ENCODE peak calls at places on chromosome X, in six cellular contexts. B is HFF-Myc, J is cardiac muscle cell, Z is adrenal gland, G is Caco-2, M is mammary epithelial cell. L is an unnamed sample.

GRCh38 chrX:153507484-153508178 is 9.8 kb upstream of the ATP2B3 start:
- DNase-seq in G (peak), J (peak), M (peak), Z (peak), B (no peak), L (no peak)

GRCh38 chrX:107825698-107826285 is at the start of gene MID2:
- DNase-seq in B (no peak), M (peak), G (peak), Z (peak), J (peak), L (no peak)

GRCh38 chrX:71618303-71618721 is at the start of gene CXCR3:
- DNase-seq in G (no peak), B (no peak), M (no peak), Z (peak), J (peak), L (no peak)

GRCh38 chrX:43500240-43500639 is 155.9 kb upstream of the MAOA start:
- DNase-seq in G (no peak), M (no peak), Z (no peak), J (no peak), B (no peak), L (no peak)

GRCh38 chrX:129653985-129654651 is 638 bp downstream of the APLN start:
- DNase-seq in G (no peak), B (no peak), M (peak), Z (no peak), J (no peak), L (no peak)

GRCh38 chrX:39248330-39248729 is 447.1 kb downstream of the MID1IP1 start:
- DNase-seq in J (no peak), M (no peak), Z (no peak), G (no peak), B (no peak), L (no peak)

GRCh38 chrX:9677098-9677739 is 88.4 kb downstream of the GPR143 start:
- DNase-seq in B (peak), J (peak), M (no peak), G (no peak), Z (no peak), L (no peak)

GRCh38 chrX:77628294-77629025 is 157.6 kb downstream of the ATRX start:
- DNase-seq in G (no peak), Z (no peak), J (peak), M (no peak), B (no peak), L (no peak)

GRCh38 chrX:88135735-88136134 is 611.3 kb upstream of the CPXCR1 start:
- DNase-seq in Z (no peak), B (no peak), J (peak), G (no peak), M (no peak), L (no peak)

GRCh38 chrX:48896611-48897011 is 957 bp downstream of the TIMM17B start:
- DNase-seq in B (no peak), Z (no peak), G (no peak), J (peak), M (no peak), L (no peak)

GRCh38 chrX:132576945-132577344 is 88.1 kb upstream of the MBNL3 start:
- DNase-seq in G (no peak), M (peak), J (no peak), Z (no peak), B (no peak), L (no peak)

GRCh38 chrX:7546551-7547080 is 296.4 kb upstream of the VCX start:
- DNase-seq in M (no peak), Z (no peak), J (no peak), G (no peak), B (no peak), L (no peak)

GRCh38 chrX:8364369-8365141 is 100.1 kb upstream of the VCX3B start:
- DNase-seq in J (peak), B (no peak), Z (no peak), G (peak), M (no peak), L (no peak)

GRCh38 chrX:108312011-108312410 is 126.2 kb downstream of the COL4A6 start:
- DNase-seq in Z (no peak), B (no peak), M (no peak), G (no peak), J (no peak), L (no peak)

GRCh38 chrX:38458071-38458470 is 103.3 kb upstream of the TSPAN7 start:
- DNase-seq in G (no peak), J (peak), Z (no peak), M (no peak), B (no peak), L (no peak)

GRCh38 chrX:147923605-147924004 is 11.9 kb downstream of the FMR1 start:
- DNase-seq in J (no peak), M (no peak), Z (no peak), B (no peak), G (no peak), L (no peak)

GRCh38 chrX:107894038-107894437 is 68.4 kb downstream of the MID2 start:
- DNase-seq in J (peak), G (no peak), M (peak), B (peak), Z (no peak), L (peak)

GRCh38 chrX:43744284-43744683 is 88.2 kb downstream of the MAOA start:
- DNase-seq in J (no peak), Z (no peak), M (no peak), G (no peak), B (no peak), L (no peak)

GRCh38 chrX:137354851-137355250 is 211.1 kb upstream of the ZIC3 start:
- DNase-seq in B (no peak), M (no peak), J (no peak), Z (no peak), G (no peak), L (no peak)

GRCh38 chrX:152907084-152907651 is 9.3 kb downstream of the ZNF185 start:
- DNase-seq in M (no peak), B (no peak), G (no peak), Z (peak), J (peak), L (peak)

GRCh38 chrX:100913111-100913510 is 15.6 kb downstream of the XKRX start:
- DNase-seq in M (no peak), G (no peak), Z (no peak), J (no peak), B (no peak), L (no peak)

GRCh38 chrX:68196939-68197791 is 236.1 kb downstream of the OPHN1 start:
- DNase-seq in Z (peak), J (peak), B (no peak), M (peak), G (peak), L (peak)

GRCh38 chrX:123835661-123836371 is 24.0 kb upstream of the XIAP start:
- DNase-seq in Z (peak), G (no peak), J (peak), M (peak), B (no peak), L (no peak)

GRCh38 chrX:70033348-70033747 is 16.4 kb downstream of the AWAT2 start:
- DNase-seq in B (no peak), J (peak), M (no peak), G (peak), Z (no peak), L (no peak)

GRCh38 chrX:135345328-135345645 is 36.0 kb downstream of the ETDC start:
- DNase-seq in J (peak), G (no peak), M (peak), Z (peak), B (no peak), L (no peak)

GRCh38 chrX:134695999-134696398 is 37.7 kb upstream of the PLAC1 start:
- DNase-seq in B (no peak), Z (no peak), G (no peak), J (peak), M (no peak), L (no peak)

GRCh38 chrX:129665916-129666644 is 11.3 kb upstream of the APLN start:
- DNase-seq in B (peak), J (peak), Z (peak), M (peak), G (peak), L (no peak)

GRCh38 chrX:140440891-140441290 is 64.0 kb downstream of the SOX3 start:
- DNase-seq in Z (no peak), G (no peak), M (no peak), J (no peak), B (no peak), L (no peak)

GRCh38 chrX:54178100-54178940 is 4.7 kb downstream of the FAM120C start:
- DNase-seq in J (peak), B (no peak), G (no peak), M (peak), Z (no peak), L (peak)

GRCh38 chrX:17581650-17582049 is 155.6 kb upstream of the SCML1 start:
- DNase-seq in B (no peak), M (no peak), J (no peak), Z (no peak), G (no peak), L (no peak)

GRCh38 chrX:17584248-17584681 is 153.0 kb upstream of the SCML1 start:
- DNase-seq in Z (no peak), J (peak), G (no peak), B (no peak), M (no peak), L (no peak)

GRCh38 chrX:17579021-17579420 is 158.3 kb upstream of the SCML1 start:
- DNase-seq in G (no peak), Z (no peak), M (no peak), B (no peak), J (no peak), L (no peak)

GRCh38 chrX:17585006-17585405 is 152.3 kb upstream of the SCML1 start:
- DNase-seq in J (no peak), M (no peak), B (no peak), Z (no peak), G (no peak), L (no peak)

GRCh38 chrX:17580529-17581155 is 156.7 kb upstream of the SCML1 start:
- DNase-seq in Z (peak), G (no peak), B (peak), M (no peak), J (peak), L (no peak)
- H3K4me3 ChIP-seq in Z (no peak), G (no peak), B (no peak), M (no peak), J (no peak), L (no peak)

DNA sequence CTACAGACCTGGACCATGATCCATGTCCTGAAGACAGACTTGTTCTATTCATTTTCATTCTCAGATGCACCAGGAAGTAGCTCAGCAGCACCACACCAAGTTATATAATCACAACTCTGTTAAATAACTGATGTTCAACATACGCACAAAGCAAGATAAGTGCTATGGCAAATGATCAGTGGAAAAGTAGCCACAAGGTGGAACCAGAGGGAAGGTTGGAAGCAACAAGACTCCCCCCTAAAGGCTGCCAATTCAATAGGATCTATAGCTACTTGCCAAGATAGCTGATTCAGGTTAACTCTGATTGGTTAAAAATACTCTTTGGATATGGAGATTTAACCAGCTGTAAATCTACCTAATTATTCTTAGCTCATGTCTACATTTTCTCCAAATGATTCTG is 23.7 kb upstream of the FAM47B start:
- DNase-seq in M (peak), Z (no peak), J (peak), G (peak), B (peak), L (peak)
- TF ChIP-seq CTCF in M (peak), Z (no peak), J (peak), G (no peak), B (peak), L (peak)

DNA sequence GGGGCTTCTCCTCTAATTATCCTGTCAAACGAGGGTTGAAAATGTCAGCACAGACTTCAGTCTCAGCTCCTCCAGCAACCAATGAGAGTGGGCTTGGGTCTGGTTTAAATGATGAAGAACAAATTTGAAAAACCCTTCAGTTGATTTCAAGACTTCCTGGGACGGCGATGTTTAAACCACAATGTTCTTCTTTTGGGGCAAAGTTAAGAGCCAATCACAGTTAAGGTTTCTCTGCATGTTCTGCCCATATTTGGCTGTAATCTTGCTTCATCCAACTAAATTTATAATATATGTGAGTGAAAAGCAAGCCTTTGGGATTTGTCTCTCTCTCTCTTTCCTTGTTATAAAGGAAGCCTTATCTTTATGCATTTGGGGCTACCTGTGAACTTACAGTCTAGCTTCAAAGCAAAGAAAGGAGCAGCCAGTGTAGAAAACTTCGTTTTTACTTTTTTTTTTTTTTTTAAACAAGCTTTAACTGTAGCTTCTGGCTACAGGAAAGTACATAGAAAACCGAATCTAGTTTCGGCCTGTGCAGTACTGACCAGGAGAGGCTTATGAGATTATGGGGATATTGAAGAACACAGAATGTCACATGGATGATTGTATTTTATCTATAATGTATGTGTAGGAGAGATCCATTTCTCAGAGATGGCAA is 46.8 kb upstream of the FAM9C start:
- DNase-seq in Z (no peak), B (no peak), M (no peak), J (peak), G (no peak), L (no peak)
- H3K4me3 ChIP-seq in Z (no peak), B (no peak), M (no peak), J (no peak), G (no peak), L (no peak)

GRCh38 chrX:149491812-149492211 is 13.3 kb downstream of the IDS start:
- DNase-seq in G (no peak), B (no peak), Z (no peak), J (no peak), M (no peak), L (no peak)

GRCh38 chrX:149490100-149490499 is 15.0 kb downstream of the IDS start:
- DNase-seq in Z (no peak), M (no peak), J (no peak), G (no peak), B (no peak), L (no peak)

GRCh38 chrX:149487292-149487691 is 17.8 kb downstream of the IDS start:
- DNase-seq in J (no peak), B (no peak), M (peak), G (no peak), Z (no peak), L (no peak)
- TF ChIP-seq CTCF in J (peak), B (peak), M (peak), G (no peak), Z (no peak), L (peak)

GRCh38 chrX:155026420-155026726 is 271 bp upstream of the FUNDC2 start:
- DNase-seq in Z (no peak), J (no peak), G (no peak), B (no peak), M (no peak), L (no peak)

GRCh38 chrX:155022587-155022986 is at the start of gene F8:
- DNase-seq in Z (no peak), B (no peak), M (no peak), G (no peak), J (no peak), L (no peak)

GRCh38 chrX:155023907-155024833 is 1.6 kb upstream of the F8 start:
- DNase-seq in M (no peak), G (no peak), B (no peak), J (no peak), Z (no peak), L (no peak)

GRCh38 chrX:155020591-155020990 is 1.9 kb downstream of the F8 start:
- DNase-seq in B (no peak), G (no peak), M (no peak), J (no peak), Z (no peak), L (no peak)
- H3K4me3 ChIP-seq in B (no peak), G (no peak), M (no peak), J (no peak), Z (no peak), L (no peak)

GRCh38 chrX:102651968-102652744 is 873 bp downstream of the GPRASP1 start:
- DNase-seq in M (no peak), J (peak), G (no peak), B (no peak), Z (peak), L (no peak)
- TF ChIP-seq CTCF in M (no peak), J (peak), G (no peak), B (peak), Z (peak), L (peak)